ENCODE peak calls at places on chromosomes 7 and 10, in seven cellular contexts. V, Y, D, B, Z, E and T are unnamed samples.

GRCh38 chr10:7697304-7697822 is 5.8 kb upstream of the ITIH2 start:
- DNase-seq in V (no peak), Y (no peak), D (no peak), B (no peak), Z (no peak), E (no peak), T (no peak)

GRCh38 chr10:61784354-61785131 is 117.0 kb upstream of the ARID5B start:
- DNase-seq in V (no peak), Y (no peak), D (no peak), B (no peak), Z (no peak), E (no peak), T (no peak)

GRCh38 chr10:66714741-66715140 is 211.1 kb upstream of the LRRTM3 start:
- DNase-seq in V (no peak), Y (peak; percentile 5), D (no peak), B (no peak), Z (no peak), E (no peak), T (no peak)

GRCh38 chr7:55965805-55966421 is 1.5 kb downstream of the NIPSNAP2 start:
- DNase-seq in V (no peak), Y (peak; percentile 82), D (no peak), B (no peak), Z (no peak), E (no peak), T (no peak)

GRCh38 chr10:60480865-60481563 is 91.3 kb upstream of the ANK3 start:
- DNase-seq in V (peak; percentile 42), Y (peak; percentile 87), D (peak; percentile 12), B (peak; percentile 39), Z (no peak), E (no peak), T (no peak)

GRCh38 chr7:126940723-126941307 is 311.9 kb downstream of the GRM8 start:
- DNase-seq in V (no peak), Y (no peak), D (no peak), B (no peak), Z (no peak), E (no peak), T (no peak)

GRCh38 chr10:20105236-20105635 is 289.0 kb downstream of the PLXDC2 start:
- DNase-seq in V (no peak), Y (no peak), D (no peak), B (no peak), Z (no peak), E (no peak), T (no peak)

GRCh38 chr7:5420841-5421625 is 2.6 kb downstream of the TNRC18 start:
- DNase-seq in V (no peak), Y (no peak), D (no peak), B (peak; percentile 35), Z (no peak), E (no peak), T (no peak)

GRCh38 chr10:33529234-33529633 is 194.8 kb upstream of the NRP1 start:
- DNase-seq in V (no peak), Y (no peak), D (no peak), B (no peak), Z (no peak), E (no peak), T (no peak)

GRCh38 chr7:101803203-101804086 is 14.0 kb upstream of the CUX1 start:
- DNase-seq in V (no peak), Y (no peak), D (no peak), B (no peak), Z (no peak), E (no peak), T (no peak)

GRCh38 chr10:22505923-22506685 is 160.8 kb downstream of the SPAG6 start:
- DNase-seq in V (no peak), Y (no peak), D (no peak), B (peak; percentile 34), Z (no peak), E (no peak), T (no peak)

GRCh38 chr7:134795231-134795630 is 15.8 kb downstream of the CALD1 start:
- DNase-seq in V (no peak), Y (no peak), D (no peak), B (no peak), Z (no peak), E (no peak), T (no peak)

GRCh38 chr10:26555719-26556368 is 117.7 kb downstream of the APBB1IP start:
- DNase-seq in V (no peak), Y (peak; percentile 85), D (no peak), B (peak; percentile 69), Z (peak; percentile 82), E (no peak), T (no peak)

GRCh38 chr10:93225938-93226337 is 152.2 kb downstream of the CYP26A1 start:
- DNase-seq in V (no peak), Y (no peak), D (no peak), B (no peak), Z (no peak), E (no peak), T (no peak)

GRCh38 chr7:96499532-96499931 is 177.6 kb upstream of the SLC25A13 start:
- DNase-seq in V (no peak), Y (no peak), D (no peak), B (no peak), Z (no peak), E (no peak), T (no peak)

GRCh38 chr10:72375173-72375572 is 20.5 kb upstream of the DNAJB12 start:
- DNase-seq in V (no peak), Y (peak; percentile 24), D (no peak), B (no peak), Z (no peak), E (no peak), T (no peak)

GRCh38 chr10:27153855-27154198 is 357 bp downstream of the YME1L1 start:
- DNase-seq in V (no peak), Y (peak; percentile 8), D (no peak), B (no peak), Z (no peak), E (no peak), T (peak; percentile 20)

GRCh38 chr10:88870101-88870500 is 9.9 kb upstream of the STAMBPL1 start:
- DNase-seq in V (no peak), Y (no peak), D (no peak), B (no peak), Z (no peak), E (no peak), T (no peak)

GRCh38 chr7:73892003-73892975 is 31.3 kb downstream of the TMEM270 start:
- DNase-seq in V (no peak), Y (peak; percentile 74), D (no peak), B (peak; percentile 46), Z (no peak), E (no peak), T (no peak)

GRCh38 chr10:122192142-122192541 is 79.0 kb upstream of the BTBD16 start:
- DNase-seq in V (no peak), Y (no peak), D (no peak), B (no peak), Z (no peak), E (no peak), T (no peak)

GRCh38 chr7:159027803-159028455 is 116.7 kb downstream of the VIPR2 start:
- DNase-seq in V (no peak), Y (no peak), D (no peak), B (peak; percentile 64), Z (peak; percentile 76), E (no peak), T (no peak)

GRCh38 chr7:143172354-143172753 is 10.9 kb upstream of the TAS2R39 start:
- DNase-seq in V (no peak), Y (peak; percentile 4), D (no peak), B (peak; percentile 79), Z (no peak), E (no peak), T (no peak)

GRCh38 chr10:77533887-77534278 is 103.7 kb downstream of the KCNMA1 start:
- DNase-seq in V (no peak), Y (no peak), D (no peak), B (no peak), Z (no peak), E (no peak), T (no peak)

GRCh38 chr7:154842608-154843007 is 160.3 kb downstream of the PAXIP1 start:
- DNase-seq in V (no peak), Y (no peak), D (no peak), B (no peak), Z (no peak), E (no peak), T (no peak)

DNA sequence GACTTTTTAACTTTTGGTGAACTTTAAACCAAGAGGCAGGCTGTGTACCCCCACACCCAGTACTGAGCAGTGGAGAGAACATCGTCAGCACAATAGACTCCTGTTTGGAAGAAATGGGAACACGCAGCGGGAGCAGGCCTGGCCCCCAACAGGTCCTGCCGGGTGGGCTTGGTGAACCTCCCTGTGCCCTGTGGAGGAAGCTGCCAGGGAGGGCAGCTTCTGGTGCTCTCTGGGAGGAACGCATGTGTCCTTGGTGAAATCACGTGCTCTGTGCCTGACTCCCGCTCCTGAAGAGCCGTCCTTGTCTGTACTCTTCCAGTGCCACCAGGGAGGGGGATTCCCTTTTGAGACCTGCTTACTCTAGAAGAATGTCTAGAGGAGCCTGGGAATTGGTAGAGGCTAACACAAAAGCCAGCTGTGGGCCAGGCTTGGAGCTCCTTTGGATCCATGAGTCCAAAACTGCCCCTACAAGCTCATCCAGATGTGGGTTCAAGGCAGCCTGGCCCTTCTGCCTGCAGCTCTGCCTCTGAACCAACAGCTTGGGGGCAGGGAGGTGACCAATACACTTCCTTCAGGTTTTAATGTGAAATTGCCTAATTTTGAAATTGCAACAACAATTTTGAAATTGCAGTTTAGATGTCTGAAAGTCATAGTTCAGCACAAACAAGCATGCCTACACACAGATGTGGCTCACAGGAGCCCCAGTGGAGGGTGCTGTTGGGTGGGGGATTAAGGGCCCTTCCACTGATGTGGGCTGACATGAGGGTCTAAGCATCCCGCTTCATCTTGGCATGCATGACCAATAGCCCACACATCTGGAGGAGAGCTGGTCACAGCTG is 31.8 kb downstream of the CHAT start:
- DNase-seq in V (no peak), Y (no peak), D (no peak), B (peak; percentile 8), Z (peak; percentile 72), E (no peak), T (no peak)
- TF ChIP-seq CTCF in V (no peak), Y (no peak), D (no peak), B (no peak), Z (no peak), E (no peak), T (no peak)

GRCh38 chr7:35758421-35758820 is 42.4 kb upstream of the SEPTIN7 start:
- DNase-seq in V (no peak), Y (no peak), D (no peak), B (no peak), Z (no peak), E (no peak), T (no peak)
- TF ChIP-seq CTCF in V (no peak), Y (no peak), D (no peak), B (no peak), Z (no peak), E (peak; percentile 12), T (no peak)

DNA sequence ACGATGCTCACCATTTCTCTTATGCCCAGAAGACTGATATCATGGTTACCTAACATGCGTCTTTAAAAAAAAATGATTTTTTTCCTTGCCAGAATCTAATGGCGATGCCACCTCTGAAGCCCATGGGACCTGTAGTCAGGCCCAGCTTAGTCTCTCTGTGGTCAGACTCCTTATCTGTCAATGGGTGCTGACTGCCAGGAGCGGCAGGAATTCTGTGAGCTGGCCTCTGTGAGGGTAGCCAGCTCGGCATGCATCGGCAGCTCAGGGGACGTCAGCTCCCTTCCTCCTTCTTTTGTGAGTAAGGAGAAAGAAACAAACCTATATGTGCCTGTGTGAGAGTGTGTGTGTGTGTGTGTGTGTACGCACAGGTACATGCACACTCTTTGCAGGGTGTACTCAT is 49.9 kb upstream of the ZRANB1 start:
- DNase-seq in V (no peak), Y (no peak), D (no peak), B (peak; percentile 27), Z (no peak), E (no peak), T (no peak)
- TF ChIP-seq CTCF in V (no peak), Y (no peak), D (no peak), B (no peak), Z (no peak), E (no peak), T (no peak)

GRCh38 chr7:156827587-156828203 is 65.3 kb downstream of the LMBR1 start:
- DNase-seq in V (no peak), Y (peak; percentile 36), D (peak; percentile 8), B (no peak), Z (no peak), E (no peak), T (peak; percentile 10)
- TF ChIP-seq CTCF in V (peak; percentile 72), Y (peak; percentile 75), D (peak; percentile 52), B (no peak), Z (peak; percentile 21), E (peak; percentile 40), T (peak; percentile 45)